ENCODE peak calls at places on chromosomes 1 and 21, in four cellular contexts. A is kidney, Z is aorta, V is keratinocyte. B is an unnamed sample.

GRCh38 chr1:18676431-18676830 is 45.8 kb downstream of the PAX7 start:
- DNase-seq in A (no peak), Z (no peak), V (no peak), B (no peak)

GRCh38 chr1:61323681-61324328 is 241.4 kb downstream of the NFIA start:
- DNase-seq in A (no peak), Z (no peak), V (no peak), B (no peak)

GRCh38 chr1:55593299-55593698 is 378.1 kb upstream of the USP24 start:
- DNase-seq in A (no peak), Z (no peak), V (no peak), B (no peak)

GRCh38 chr1:114153051-114153620 is 533 bp downstream of the SYT6 start:
- DNase-seq in A (peak; percentile 75), Z (no peak), V (no peak), B (no peak)

GRCh38 chr1:37233606-37234005 is 199.3 kb upstream of the GRIK3 start:
- DNase-seq in A (no peak), Z (no peak), V (no peak), B (no peak)

GRCh38 chr1:119340861-119341261 is 27.7 kb upstream of the HAO2 start:
- DNase-seq in A (no peak), Z (no peak), V (no peak), B (no peak)

GRCh38 chr1:183622013-183622412 is 13.6 kb downstream of the ARPC5 start:
- DNase-seq in A (no peak), Z (no peak), V (no peak), B (no peak)

GRCh38 chr1:206772228-206773002 is at the start of gene IL10:
- DNase-seq in A (no peak), Z (no peak), V (no peak), B (no peak)

GRCh38 chr1:167631987-167632680 is 2.1 kb downstream of the RCSD1 start:
- DNase-seq in A (no peak), Z (no peak), V (no peak), B (no peak)

GRCh38 chr1:37765937-37766664 is 1.2 kb upstream of the EPHA10 start:
- DNase-seq in A (peak; percentile 57), Z (no peak), V (no peak), B (no peak)

GRCh38 chr1:51768971-51769601 is 109.4 kb downstream of the NRDC start:
- DNase-seq in A (no peak), Z (no peak), V (no peak), B (no peak)

GRCh38 chr1:56506951-56507437 is 72.4 kb downstream of the PLPP3 start:
- DNase-seq in A (no peak), Z (no peak), V (peak; percentile 86), B (no peak)

GRCh38 chr1:109253803-109254620 is 4.7 kb downstream of the CELSR2 start:
- DNase-seq in A (peak; percentile 84), Z (peak; percentile 67), V (no peak), B (no peak)

GRCh38 chr1:65147424-65148177 is 402 bp upstream of the AK4 start:
- DNase-seq in A (peak; percentile 85), Z (peak; percentile 82), V (no peak), B (peak; percentile 62)

GRCh38 chr1:220239945-220240344 is 32.3 kb downstream of the RAB3GAP2 start:
- DNase-seq in A (no peak), Z (no peak), V (no peak), B (no peak)

GRCh38 chr1:153312569-153313186 is at the start of gene PGLYRP3:
- DNase-seq in A (no peak), Z (no peak), V (no peak), B (no peak)

GRCh38 chr1:53733447-53733931 is 5.5 kb downstream of the GLIS1 start:
- DNase-seq in A (no peak), Z (no peak), V (no peak), B (no peak)

GRCh38 chr1:25672763-25673409 is 56.3 kb downstream of the MAN1C1 start:
- DNase-seq in A (no peak), Z (peak; percentile 61), V (no peak), B (no peak)

GRCh38 chr1:10693497-10694273 is 102.8 kb downstream of the CASZ1 start:
- DNase-seq in A (no peak), Z (peak; percentile 86), V (no peak), B (no peak)

GRCh38 chr1:84721152-84721551 is 30.9 kb upstream of the SSX2IP start:
- DNase-seq in A (no peak), Z (no peak), V (no peak), B (no peak)

GRCh38 chr1:82225407-82226197 is 424.9 kb downstream of the ADGRL2 start:
- DNase-seq in A (no peak), Z (no peak), V (no peak), B (no peak)

GRCh38 chr1:201192478-201192804 is 1.8 kb downstream of the IGFN1 start:
- DNase-seq in A (no peak), Z (no peak), V (no peak), B (no peak)

GRCh38 chr1:3896396-3897000 is 3.6 kb downstream of the C1orf174 start:
- DNase-seq in A (peak; percentile 35), Z (peak; percentile 26), V (no peak), B (no peak)

GRCh38 chr21:34113842-34114241 is 40.5 kb downstream of the MRPS6 start:
- DNase-seq in A (no peak), Z (no peak), V (no peak), B (no peak)

GRCh38 chr1:118485757-118486156 is 300.7 kb upstream of the SPAG17 start:
- DNase-seq in A (no peak), Z (no peak), V (peak; percentile 41), B (no peak)

GRCh38 chr1:110150330-110151174 is at the start of gene SLC6A17:
- DNase-seq in A (no peak), Z (peak; percentile 84), V (no peak), B (no peak)

GRCh38 chr1:221824025-221824424 is 82.1 kb upstream of the DUSP10 start:
- DNase-seq in A (no peak), Z (no peak), V (no peak), B (no peak)

GRCh38 chr1:63795455-63795854 is 21.6 kb downstream of the ROR1 start:
- DNase-seq in A (no peak), Z (no peak), V (no peak), B (no peak)

GRCh38 chr1:85502625-85503083 is 37.7 kb upstream of the DDAH1 start:
- DNase-seq in A (no peak), Z (no peak), V (no peak), B (no peak)

GRCh38 chr1:234093741-234094140 is 189.3 kb downstream of the SLC35F3 start:
- DNase-seq in A (no peak), Z (peak; percentile 76), V (no peak), B (no peak)

GRCh38 chr1:3377604-3378279 is 76.7 kb upstream of the ARHGEF16 start:
- DNase-seq in A (no peak), Z (no peak), V (no peak), B (no peak)

GRCh38 chr1:162899422-162900168 is 38.6 kb upstream of the CCDC190 start:
- DNase-seq in A (no peak), Z (no peak), V (no peak), B (no peak)

GRCh38 chr1:200893411-200893901 is 1.2 kb upstream of the INAVA start:
- DNase-seq in A (no peak), Z (no peak), V (no peak), B (no peak)

GRCh38 chr1:26541816-26542711 is 12.5 kb downstream of the RPS6KA1 start:
- DNase-seq in A (peak; percentile 90), Z (peak; percentile 86), V (peak; percentile 57), B (no peak)

GRCh38 chr1:57489342-57490036 is 65.6 kb upstream of the DAB1 start:
- DNase-seq in A (no peak), Z (no peak), V (peak; percentile 30), B (no peak)

GRCh38 chr1:206498685-206499084 is 8.6 kb upstream of the RASSF5 start:
- DNase-seq in A (no peak), Z (peak; percentile 41), V (peak; percentile 83), B (no peak)

GRCh38 chr1:226677121-226678020 is 61.7 kb downstream of the ITPKB start:
- DNase-seq in A (no peak), Z (no peak), V (no peak), B (no peak)

GRCh38 chr1:226678251-226678650 is 60.8 kb downstream of the ITPKB start:
- DNase-seq in A (no peak), Z (no peak), V (no peak), B (no peak)

GRCh38 chr1:226679853-226680516 is 59.1 kb downstream of the ITPKB start:
- DNase-seq in A (peak; percentile 95), Z (peak; percentile 96), V (peak; percentile 42), B (no peak)

GRCh38 chr1:226679303-226679702 is 59.8 kb downstream of the ITPKB start:
- DNase-seq in A (no peak), Z (no peak), V (no peak), B (no peak)

GRCh38 chr1:226678701-226679100 is 60.4 kb downstream of the ITPKB start:
- DNase-seq in A (no peak), Z (no peak), V (no peak), B (no peak)
- H3K4me1 ChIP-seq in A (peaks cover 25% of the 10 kb centered on the region), Z (peaks cover 6% of the 10 kb centered on the region), V (peaks cover 33% of the 10 kb centered on the region), B (peaks cover 8% of the 10 kb centered on the region)

GRCh38 chr1:92480813-92481597 is 5.7 kb downstream of the GFI1 start:
- DNase-seq in A (peak; percentile 73), Z (peak; percentile 76), V (no peak), B (no peak)
- H3K4me1 ChIP-seq in A (peaks cover 14% of the 10 kb centered on the region), Z (no peaks in the 10 kb centered on the region), V (peaks cover 30% of the 10 kb centered on the region), B (no peaks in the 10 kb centered on the region)

GRCh38 chr1:33455537-33456301 is 16.7 kb upstream of the ZSCAN20 start:
- DNase-seq in A (no peak), Z (no peak), V (no peak), B (no peak)

GRCh38 chr1:33460947-33461629 is 11.4 kb upstream of the ZSCAN20 start:
- DNase-seq in A (no peak), Z (peak; percentile 76), V (no peak), B (no peak)

GRCh38 chr1:33462449-33463164 is 9.8 kb upstream of the ZSCAN20 start:
- DNase-seq in A (no peak), Z (no peak), V (no peak), B (no peak)

GRCh38 chr1:33456302-33456886 is 16.1 kb upstream of the ZSCAN20 start:
- DNase-seq in A (no peak), Z (no peak), V (no peak), B (no peak)

GRCh38 chr1:33459766-33460543 is 12.5 kb upstream of the ZSCAN20 start:
- DNase-seq in A (no peak), Z (no peak), V (no peak), B (no peak)
- H3K4me1 ChIP-seq in A (no peaks in the 10 kb centered on the region), Z (peaks cover 4% of the 10 kb centered on the region), V (peaks cover 27% of the 10 kb centered on the region), B (peaks cover 20% of the 10 kb centered on the region)

DNA sequence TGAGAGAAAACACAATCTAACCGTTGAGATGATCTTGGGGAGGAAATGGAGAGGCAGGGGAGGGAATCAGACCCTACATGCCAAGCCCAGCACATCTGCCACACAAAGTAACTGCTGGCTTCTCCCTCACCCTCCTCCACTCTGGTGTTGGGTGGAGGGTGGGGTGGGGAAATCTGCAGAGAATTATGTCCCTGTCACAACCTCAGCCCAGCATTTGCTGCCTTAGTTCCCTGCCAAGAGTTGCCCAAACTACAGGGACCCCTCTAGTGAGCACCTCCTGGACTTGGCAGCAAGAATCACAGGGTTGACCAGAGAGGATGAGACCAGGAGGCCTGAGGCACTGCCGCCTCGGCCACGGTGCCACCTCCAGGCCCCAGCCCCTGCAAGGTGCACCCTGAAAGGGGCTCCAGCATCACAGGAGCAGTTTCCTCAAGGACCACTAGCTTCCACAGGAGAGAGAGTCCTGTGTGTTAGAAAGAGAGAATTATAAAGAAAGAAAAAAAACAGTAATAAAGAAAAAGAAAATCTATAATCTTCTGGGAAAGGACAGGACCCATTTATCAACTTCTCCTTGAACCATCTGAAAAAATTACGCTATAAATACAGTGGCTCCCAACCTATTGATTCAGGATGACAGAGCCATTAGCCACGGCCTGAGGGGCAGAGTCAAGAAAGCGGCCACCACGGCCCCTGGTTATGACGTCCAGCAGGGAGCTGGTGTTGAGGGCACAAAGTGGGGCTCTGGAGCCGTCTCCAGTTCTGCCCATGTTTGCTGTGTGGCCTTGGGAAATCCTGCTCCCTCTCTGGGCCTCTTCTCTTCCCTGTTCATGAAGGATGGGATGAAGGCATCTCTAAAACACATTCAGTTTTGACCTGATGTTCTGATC is 451.7 kb downstream of the MATN1 start:
- DNase-seq in A (no peak), Z (no peak), V (no peak), B (peak; percentile 16)
- H3K4me1 ChIP-seq in A (no peaks in the 10 kb centered on the region), Z (no peaks in the 10 kb centered on the region), V (no peaks in the 10 kb centered on the region), B (no peaks in the 10 kb centered on the region)

B was measured in RWPE2.